ENCODE peak calls at places on chromosomes 4 and X, in four cellular contexts. G, P, H and W are unnamed samples.

GRCh38 chrX:12946838-12947544 is 27.9 kb upstream of the TMSB4X start:
- DNase-seq in G (peak; percentile 82), P (peak; percentile 88), H (peak; percentile 79), W (peak; percentile 71)

GRCh38 chr4:121370729-121371325 is 10.0 kb downstream of the QRFPR start:
- DNase-seq in G (peak; percentile 33), P (no peak), H (peak; percentile 44), W (peak; percentile 61)

GRCh38 chrX:336227-336626 is 17.6 kb upstream of the GTPBP6 start:
- DNase-seq in G (no peak), P (no peak), H (no peak), W (no peak)

GRCh38 chrX:49910344-49910743 is 12.1 kb upstream of the CLCN5 start:
- DNase-seq in G (no peak), P (no peak), H (peak; percentile 8), W (no peak)

GRCh38 chrX:131802836-131803626 is 220.1 kb upstream of the STK26 start:
- DNase-seq in G (peak; percentile 52), P (no peak), H (no peak), W (peak; percentile 97)

GRCh38 chrX:10965399-10965798 is 145.7 kb upstream of the HCCS start:
- DNase-seq in G (no peak), P (no peak), H (no peak), W (no peak)

GRCh38 chr4:29131304-29131703 is 1588.9 kb upstream of the PCDH7 start:
- DNase-seq in G (peak; percentile 4), P (no peak), H (no peak), W (no peak)

GRCh38 chr4:113575391-113575790 is 186.1 kb downstream of the CAMK2D start:
- DNase-seq in G (peak; percentile 60), P (no peak), H (no peak), W (no peak)

GRCh38 chr4:27048350-27049100 is 187.9 kb downstream of the STIM2 start:
- DNase-seq in G (peak; percentile 27), P (no peak), H (peak; percentile 18), W (peak; percentile 67)

GRCh38 chr4:70895405-70895804 is 6.8 kb upstream of the MOB1B start:
- DNase-seq in G (no peak), P (no peak), H (peak; percentile 54), W (no peak)

GRCh38 chr4:80099671-80100070 is 26.6 kb upstream of the ANTXR2 start:
- DNase-seq in G (peak; percentile 31), P (no peak), H (peak; percentile 13), W (no peak)

GRCh38 chr4:6270691-6271121 is 1.1 kb downstream of the WFS1 start:
- DNase-seq in G (peak; percentile 7), P (no peak), H (peak; percentile 23), W (peak; percentile 53)

GRCh38 chr4:6779667-6780565 is 2.6 kb upstream of the KIAA0232 start:
- DNase-seq in G (peak; percentile 40), P (peak; percentile 61), H (peak; percentile 58), W (no peak)

GRCh38 chr4:164997941-164998340 is 20.5 kb upstream of the TRIM61 start:
- DNase-seq in G (no peak), P (no peak), H (no peak), W (no peak)

GRCh38 chrX:74784629-74785028 is 140.6 kb downstream of the NEXMIF start:
- DNase-seq in G (no peak), P (no peak), H (no peak), W (no peak)

GRCh38 chrX:140762061-140762460 is 52.5 kb downstream of the LINC00632 start:
- DNase-seq in G (peak; percentile 74), P (peak; percentile 45), H (peak; percentile 81), W (peak; percentile 50)

GRCh38 chr4:76687730-76688441 is 210.1 kb downstream of the SOWAHB start:
- DNase-seq in G (no peak), P (no peak), H (peak; percentile 18), W (no peak)

GRCh38 chrX:107968623-107969022 is 13.5 kb downstream of the TEX13B start:
- DNase-seq in G (no peak), P (no peak), H (no peak), W (no peak)

GRCh38 chr4:89129080-89129640 is 17.8 kb downstream of the TIGD2 start:
- DNase-seq in G (peak; percentile 74), P (no peak), H (peak; percentile 50), W (no peak)

GRCh38 chrX:151365579-151365978 is 31.4 kb upstream of the VMA21 start:
- DNase-seq in G (no peak), P (no peak), H (no peak), W (no peak)

GRCh38 chrX:50609796-50610195 is 139.2 kb upstream of the DGKK start:
- DNase-seq in G (peak; percentile 27), P (no peak), H (peak; percentile 3), W (no peak)

GRCh38 chr4:151641167-151641566 is 119.6 kb downstream of the GATB start:
- DNase-seq in G (peak; percentile 33), P (no peak), H (peak; percentile 66), W (peak; percentile 90)

GRCh38 chrX:125202486-125203378 is 116.9 kb upstream of the TEX13C start:
- DNase-seq in G (no peak), P (peak; percentile 25), H (no peak), W (no peak)

GRCh38 chrX:104854790-104855340 is 288.9 kb downstream of the IL1RAPL2 start:
- DNase-seq in G (no peak), P (no peak), H (no peak), W (peak; percentile 48)

GRCh38 chr4:110854021-110854678 is 231.3 kb upstream of the PITX2 start:
- DNase-seq in G (peak; percentile 84), P (no peak), H (peak; percentile 93), W (peak; percentile 83)

GRCh38 chrX:134846042-134846441 is 144.7 kb upstream of the SMIM10 start:
- DNase-seq in G (no peak), P (no peak), H (no peak), W (no peak)

GRCh38 chr4:116066711-116067245 is 953.4 kb upstream of the NDST4 start:
- DNase-seq in G (no peak), P (peak; percentile 43), H (no peak), W (no peak)

GRCh38 chrX:152915541-152916241 is 17.8 kb downstream of the ZNF185 start:
- DNase-seq in G (peak; percentile 79), P (peak; percentile 62), H (peak; percentile 71), W (peak; percentile 25)

GRCh38 chr4:11182031-11182430 is 246.7 kb downstream of the HS3ST1 start:
- DNase-seq in G (no peak), P (no peak), H (no peak), W (no peak)

GRCh38 chr4:11178433-11178832 is 250.3 kb downstream of the HS3ST1 start:
- DNase-seq in G (no peak), P (no peak), H (no peak), W (no peak)

GRCh38 chr4:11183358-11183745 is 245.3 kb downstream of the HS3ST1 start:
- DNase-seq in G (no peak), P (no peak), H (no peak), W (no peak)

DNA sequence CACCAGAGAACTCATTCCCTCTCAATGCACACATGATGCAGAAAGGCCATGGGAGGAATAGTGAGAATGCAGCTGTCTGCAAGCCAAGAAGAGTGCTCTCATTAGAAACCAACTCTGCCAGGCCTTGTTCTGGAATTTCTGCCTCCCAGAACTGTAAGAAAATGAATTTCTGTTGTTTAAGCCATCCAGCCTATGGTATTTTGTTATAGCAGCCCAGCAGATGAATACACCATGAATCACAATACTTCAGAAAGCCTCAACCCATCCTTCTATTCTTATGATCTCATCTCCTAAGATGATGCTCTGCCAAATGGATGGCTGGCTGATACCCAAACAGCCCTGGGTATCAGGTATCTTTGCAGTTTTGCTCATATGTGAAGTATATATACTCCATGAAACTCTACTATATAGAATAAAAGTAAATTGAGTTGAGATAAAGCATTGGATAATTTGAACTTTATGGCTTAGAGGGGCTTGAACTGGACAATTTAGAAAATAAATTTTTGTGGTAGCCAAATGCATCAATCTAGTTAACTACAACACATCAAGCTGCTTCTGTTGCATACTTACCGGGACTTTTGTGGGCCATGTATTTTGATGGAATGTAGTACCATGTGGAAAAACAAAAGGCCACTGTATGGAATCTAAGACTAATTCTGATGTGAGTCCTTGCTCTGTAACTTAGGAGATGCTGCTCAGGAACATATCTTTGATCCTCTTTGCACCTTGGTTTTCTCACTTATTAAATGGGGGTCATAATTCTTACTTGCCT is 245.9 kb downstream of the HS3ST1 start:
- DNase-seq in G (peak; percentile 20), P (no peak), H (no peak), W (peak; percentile 62)
- H3K27me3 ChIP-seq in G (no peaks in the 10 kb centered on the region), P (no peaks in the 10 kb centered on the region), H (peaks cover 4% of the 10 kb centered on the region), W (no peaks in the 10 kb centered on the region)

DNA sequence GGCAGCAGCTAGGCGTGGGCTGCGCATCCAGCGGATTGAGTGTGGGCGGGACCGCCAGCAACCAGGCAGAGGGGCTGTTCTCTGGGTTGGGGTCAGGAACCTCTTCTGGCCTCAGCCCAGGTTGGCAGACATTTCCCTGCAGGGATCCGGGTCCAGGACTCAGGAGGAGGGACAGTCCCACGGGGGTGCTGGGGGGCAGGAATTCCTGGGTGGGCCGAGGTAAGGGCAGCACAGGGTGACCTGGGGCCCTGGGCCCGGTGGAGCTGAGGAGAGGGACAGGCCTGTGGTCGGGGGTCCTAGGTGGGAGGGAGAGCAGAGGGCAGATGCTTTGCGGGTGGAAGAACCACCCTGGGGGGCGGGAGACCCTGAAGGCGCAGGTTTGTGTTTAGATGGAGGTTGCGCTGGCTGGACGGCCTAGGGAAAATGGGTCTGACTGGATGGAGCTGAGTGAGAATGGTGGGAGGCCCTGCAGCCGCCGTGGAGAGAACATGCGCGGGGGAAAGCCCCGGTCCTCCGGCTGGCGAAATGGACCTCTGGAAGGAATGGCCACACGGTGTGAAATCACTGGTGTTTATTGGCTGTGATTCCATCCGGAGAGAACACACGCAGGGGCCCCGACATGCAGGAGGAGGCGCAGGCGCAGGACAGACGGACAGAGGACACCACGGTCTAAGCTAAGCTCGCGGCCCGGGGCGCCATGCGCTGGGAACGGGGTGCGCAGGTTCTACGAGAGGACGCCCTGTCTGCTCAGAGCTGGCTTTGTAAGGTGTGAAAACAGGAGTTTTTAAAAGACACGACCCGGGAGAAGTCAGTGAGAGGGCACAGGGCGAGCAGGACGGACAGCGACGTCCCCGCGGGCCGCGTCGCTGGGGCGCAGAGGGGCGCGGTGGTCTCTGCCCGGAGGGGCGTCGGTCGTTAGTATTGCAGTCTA is 41.3 kb downstream of the CPLX1 start:
- DNase-seq in G (no peak), P (no peak), H (no peak), W (no peak)
- H3K14ac ChIP-seq in G (no peak overlapping the region), P (no peak overlapping the region), H (no peak overlapping the region), W (no peak overlapping the region)

GRCh38 chrX:150357790-150358189 is 5.3 kb upstream of the MAMLD1 start:
- DNase-seq in G (no peak), P (no peak), H (no peak), W (no peak)
- H3K27me3 ChIP-seq in G (no peaks in the 10 kb centered on the region), P (peaks cover 28% of the 10 kb centered on the region), H (no peaks in the 10 kb centered on the region), W (peaks cover 28% of the 10 kb centered on the region)

GRCh38 chr4:83489711-83490326 is 4.9 kb upstream of the ABRAXAS1 start:
- DNase-seq in G (no peak), P (peak; percentile 40), H (no peak), W (no peak)

GRCh38 chr4:83486457-83487129 is 1.7 kb upstream of the ABRAXAS1 start:
- DNase-seq in G (no peak), P (no peak), H (no peak), W (no peak)

GRCh38 chr4:83484500-83485431 is at the start of gene ABRAXAS1:
- DNase-seq in G (peak; percentile 86), P (peak; percentile 96), H (peak; percentile 93), W (peak; percentile 92)
- H3K14ac ChIP-seq in G (peak within 1 kb of the TSS; percentile 72), P (peak within 1 kb of the TSS; percentile 68), H (no peak within 1 kb of the TSS), W (peak within 1 kb of the TSS; percentile 96)

GRCh38 chrX:115031989-115032388 is 14.6 kb upstream of the IL13RA2 start:
- DNase-seq in G (no peak), P (no peak), H (no peak), W (no peak)
- H3K27me3 ChIP-seq in G (peaks cover 6% of the 10 kb centered on the region), P (no peaks in the 10 kb centered on the region), H (no peaks in the 10 kb centered on the region), W (no peaks in the 10 kb centered on the region)